ENCODE peak calls at places on chromosomes 5 and 9, in ten cellular contexts. G is sigmoid colon, L is A549, H is stomach, B is K562, K is HepG2, S is upper lobe of left lung, Q is SK-N-SH, P is tibial nerve, V is H1. F is an unnamed sample.

GRCh38 chr9:13863112-13863511 is 450.8 kb downstream of the NFIB start:
- DNase-seq in P (peak; percentile 46), Q (no peak), K (no peak), S (no peak), L (no peak), V (no peak), G (peak; percentile 90), H (no peak), B (no peak), F (peak; percentile 8)

GRCh38 chr9:100428871-100429654 is 2.1 kb downstream of the MSANTD3 start:
- DNase-seq in L (peak; percentile 95), P (no peak), H (no peak), Q (no peak), B (no peak), S (no peak), G (no peak), V (no peak), K (peak; percentile 89), F (no peak)

GRCh38 chr5:144712090-144712489 is 541.4 kb downstream of the KCTD16 start:
- DNase-seq in G (no peak), V (no peak), Q (no peak), H (no peak), S (no peak), B (no peak), P (no peak), K (no peak), L (no peak), F (no peak)

GRCh38 chr9:132546148-132547051 is 36.0 kb upstream of the BARHL1 start:
- DNase-seq in V (peak; percentile 34), H (no peak), S (no peak), Q (peak; percentile 96), P (no peak), L (peak; percentile 50), K (no peak), B (peak; percentile 62), G (peak; percentile 74), F (no peak)

GRCh38 chr9:85431396-85432102 is 310.2 kb downstream of the AGTPBP1 start:
- DNase-seq in S (no peak), G (no peak), K (no peak), B (no peak), Q (no peak), P (no peak), H (no peak), L (no peak), V (no peak), F (no peak)

GRCh38 chr5:59592101-59592500 is 301.4 kb downstream of the PDE4D start:
- DNase-seq in H (no peak), B (no peak), G (no peak), S (no peak), Q (no peak), P (no peak), K (no peak), V (no peak), L (no peak), F (no peak)

GRCh38 chr5:80083115-80083890 is 48.2 kb downstream of the THBS4 start:
- DNase-seq in V (no peak), H (no peak), S (no peak), L (peak; percentile 82), P (peak; percentile 30), K (peak; percentile 54), B (peak; percentile 63), Q (peak; percentile 76), G (peak; percentile 70), F (no peak)

GRCh38 chr5:38546691-38547146 is 9.7 kb downstream of the LIFR start:
- DNase-seq in H (no peak), B (no peak), S (no peak), L (no peak), V (no peak), K (peak; percentile 95), G (no peak), P (no peak), Q (no peak), F (no peak)

GRCh38 chr5:112201141-112201540 is 217.9 kb downstream of the EPB41L4A start:
- DNase-seq in P (no peak), B (no peak), L (no peak), K (no peak), S (no peak), V (no peak), G (no peak), H (no peak), Q (no peak), F (no peak)

GRCh38 chr9:77632652-77633051 is 15.5 kb downstream of the GNA14 start:
- DNase-seq in G (no peak), S (peak; percentile 20), H (no peak), V (no peak), L (no peak), P (no peak), K (no peak), B (no peak), Q (no peak), F (no peak)

GRCh38 chr5:59819806-59820205 is 73.7 kb downstream of the PDE4D start:
- DNase-seq in G (no peak), P (no peak), L (no peak), H (no peak), Q (no peak), B (no peak), V (no peak), K (no peak), S (no peak), F (no peak)

GRCh38 chr5:133052317-133053175 is 733 bp downstream of the HSPA4 start:
- DNase-seq in V (no peak), P (peak; percentile 33), Q (peak; percentile 80), G (peak; percentile 72), B (peak; percentile 66), L (peak; percentile 65), H (peak; percentile 66), K (no peak), S (peak; percentile 95), F (peak; percentile 80)

GRCh38 chr5:63648376-63648775 is 313.9 kb downstream of the HTR1A start:
- DNase-seq in Q (no peak), S (no peak), P (no peak), L (no peak), V (no peak), K (no peak), H (no peak), B (no peak), G (no peak), F (no peak)

GRCh38 chr5:96661841-96662724 is at the start of gene CAST:
- DNase-seq in G (peak; percentile 98), B (peak; percentile 25), H (peak; percentile 85), P (peak; percentile 89), K (peak; percentile 84), S (peak; percentile 96), L (peak; percentile 97), V (peak; percentile 77), Q (peak; percentile 82), F (peak; percentile 92)

GRCh38 chr9:87195306-87195705 is 248.0 kb upstream of the GAS1 start:
- DNase-seq in B (no peak), G (no peak), P (no peak), K (no peak), V (no peak), Q (no peak), S (no peak), L (no peak), H (no peak), F (no peak)

GRCh38 chr5:128487041-128487440 is 51.0 kb downstream of the FBN2 start:
- DNase-seq in H (no peak), K (no peak), S (no peak), Q (no peak), V (no peak), P (no peak), L (no peak), G (no peak), B (no peak), F (no peak)

GRCh38 chr5:157155297-157155696 is 10.8 kb downstream of the GARIN3 start:
- DNase-seq in G (no peak), H (no peak), Q (no peak), S (no peak), B (no peak), L (no peak), P (no peak), V (no peak), K (no peak), F (no peak)

GRCh38 chr5:134489227-134489944 is 36.1 kb upstream of the JADE2 start:
- DNase-seq in S (no peak), P (no peak), L (no peak), B (peak; percentile 5), V (no peak), G (no peak), Q (no peak), H (peak; percentile 1), K (no peak), F (no peak)
- TF ChIP-seq EP300 in S (no peak), P (no peak), L (no peak), B (no peak), V (no peak), G (no peak), Q (no peak), H (no peak), K (no peak), F (no peak)

DNA sequence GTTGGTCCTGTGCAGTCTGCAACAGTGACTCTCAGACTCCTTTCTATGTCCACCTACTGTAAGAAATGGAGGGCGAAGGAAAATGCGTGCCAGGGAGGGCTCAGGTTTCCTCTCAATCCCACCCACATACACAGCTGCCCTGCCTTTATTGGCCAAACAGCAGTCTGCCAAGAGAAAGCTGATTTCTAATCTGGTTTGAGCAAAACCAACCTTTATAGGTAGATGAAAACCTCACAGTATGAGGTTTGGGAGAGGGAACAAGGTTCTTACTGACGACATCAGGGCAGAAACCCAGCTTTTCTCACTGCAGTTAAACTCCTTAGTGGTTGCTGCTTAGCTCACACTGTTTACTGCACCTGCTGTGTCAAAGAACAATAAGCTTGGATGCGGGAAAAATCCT is 152.3 kb upstream of the KLF9 start:
- DNase-seq in H (no peak), V (no peak), B (no peak), P (no peak), G (no peak), K (no peak), S (no peak), Q (no peak), L (no peak), F (no peak)
- TF ChIP-seq EP300 in H (no peak), V (no peak), B (no peak), P (no peak), G (no peak), K (no peak), S (no peak), Q (no peak), L (no peak), F (no peak)

GRCh38 chr9:115018547-115019435 is 88.4 kb upstream of the TNFSF8 start:
- DNase-seq in H (no peak), S (no peak), Q (no peak), K (no peak), G (peak; percentile 93), V (no peak), L (no peak), P (no peak), B (no peak), F (peak; percentile 34)
- TF ChIP-seq EP300 in H (peak; percentile 65), S (no peak), Q (no peak), K (no peak), G (peak; percentile 99), V (no peak), L (no peak), P (no peak), B (no peak), F (peak; percentile 95)

GRCh38 chr5:36179950-36180349 is 28.0 kb downstream of the SKP2 start:
- DNase-seq in L (no peak), K (no peak), G (no peak), S (no peak), B (no peak), Q (no peak), V (no peak), P (no peak), H (no peak), F (no peak)
- TF ChIP-seq EP300 in L (no peak), K (no peak), G (no peak), S (no peak), B (no peak), Q (no peak), V (no peak), P (no peak), H (no peak), F (no peak)